ENCODE peak calls at places on chromosomes 3 and 15, in five cellular contexts. X is HepG2, A is GM23338, H is H1, F is HCT116. T is an unnamed sample.

GRCh38 chr3:125684199-125684598 is 88.9 kb upstream of the OSBPL11 start:
- DNase-seq in F (peak; percentile 18), H (peak; percentile 25), X (peak; percentile 48), A (peak; percentile 82), T (no peak)

GRCh38 chr3:138862531-138862923 is 27.8 kb upstream of the PIK3CB start:
- DNase-seq in X (no peak), F (peak; percentile 12), A (peak; percentile 81), H (no peak), T (no peak)

GRCh38 chr3:126760541-126760940 is 56.5 kb downstream of the CHCHD6 start:
- DNase-seq in A (no peak), F (no peak), H (no peak), X (no peak), T (no peak)

GRCh38 chr3:158368271-158368670 is 202.7 kb upstream of the MLF1 start:
- DNase-seq in H (no peak), F (no peak), A (no peak), X (peak; percentile 91), T (no peak)

GRCh38 chr3:140338916-140339315 is 338.9 kb upstream of the TRIM42 start:
- DNase-seq in A (no peak), H (no peak), F (no peak), X (no peak), T (no peak)

GRCh38 chr3:25165306-25165705 is 262.8 kb upstream of the RARB start:
- DNase-seq in A (no peak), H (no peak), X (no peak), F (no peak), T (no peak)

GRCh38 chr15:70741107-70741511 is 22.2 kb downstream of the UACA start:
- DNase-seq in H (no peak), F (peak; percentile 31), A (no peak), X (peak; percentile 55), T (peak; percentile 81)

GRCh38 chr3:42071720-42072582 is 19.2 kb upstream of the TRAK1 start:
- DNase-seq in H (no peak), A (peak; percentile 74), F (no peak), X (peak; percentile 39), T (peak; percentile 72)

GRCh38 chr3:197302696-197303341 is 4.4 kb upstream of the DLG1 start:
- DNase-seq in F (no peak), X (peak; percentile 12), A (no peak), H (no peak), T (no peak)

GRCh38 chr3:47162695-47163022 is 1.3 kb downstream of the SETD2 start:
- DNase-seq in H (no peak), X (no peak), F (no peak), A (no peak), T (no peak)

GRCh38 chr3:63355809-63356208 is 77.7 kb downstream of the SYNPR start:
- DNase-seq in F (no peak), X (no peak), H (no peak), A (no peak), T (no peak)

GRCh38 chr3:174365796-174366195 is 493.3 kb upstream of the NAALADL2 start:
- DNase-seq in H (no peak), F (no peak), A (no peak), X (no peak), T (no peak)

GRCh38 chr3:173410836-173411235 is 13.3 kb downstream of the NLGN1 start:
- DNase-seq in F (no peak), X (no peak), A (no peak), H (no peak), T (no peak)

GRCh38 chr15:71518661-71519060 is 291.7 kb upstream of the NR2E3 start:
- DNase-seq in X (no peak), H (no peak), A (no peak), F (no peak), T (no peak)

GRCh38 chr15:77634266-77634962 is 1.7 kb upstream of the LINGO1 start:
- DNase-seq in H (no peak), F (peak; percentile 26), A (peak; percentile 94), X (peak; percentile 46), T (peak; percentile 73)

GRCh38 chr15:64547275-64547674 is 86.9 kb downstream of the ZNF609 start:
- DNase-seq in H (no peak), A (no peak), F (no peak), X (no peak), T (no peak)

GRCh38 chr3:170622369-170623159 is 36.7 kb upstream of the SLC7A14 start:
- DNase-seq in F (no peak), X (no peak), A (no peak), H (no peak), T (no peak)

GRCh38 chr3:66450389-66451022 is 50.3 kb downstream of the LRIG1 start:
- DNase-seq in H (no peak), F (no peak), X (no peak), A (no peak), T (no peak)

DNA sequence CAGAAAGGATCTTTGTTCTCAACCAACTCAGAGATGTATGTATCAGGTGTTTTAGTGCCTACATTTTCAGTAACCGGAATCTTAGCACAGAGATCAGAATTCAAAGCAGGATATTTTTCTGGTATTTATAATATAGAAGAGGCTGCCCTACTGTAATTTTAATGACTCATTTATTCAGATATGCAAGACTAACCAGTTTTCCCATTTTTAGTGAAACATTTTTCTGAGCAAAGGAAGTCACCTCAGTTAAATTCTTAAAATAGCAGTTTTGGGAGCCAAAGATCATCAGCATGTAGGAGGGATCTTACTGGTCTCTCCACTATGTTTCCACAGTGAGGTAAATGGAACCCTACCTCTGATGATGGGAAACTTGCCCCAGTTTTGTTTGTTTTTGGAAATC is 42.0 kb downstream of the SRP14 start:
- DNase-seq in F (no peak), H (no peak), X (no peak), A (no peak), T (no peak)
- TF ChIP-seq POLR2AphosphoS5 in F (no peak), H (no peak), X (no peak), A (no peak), T (no peak)

DNA sequence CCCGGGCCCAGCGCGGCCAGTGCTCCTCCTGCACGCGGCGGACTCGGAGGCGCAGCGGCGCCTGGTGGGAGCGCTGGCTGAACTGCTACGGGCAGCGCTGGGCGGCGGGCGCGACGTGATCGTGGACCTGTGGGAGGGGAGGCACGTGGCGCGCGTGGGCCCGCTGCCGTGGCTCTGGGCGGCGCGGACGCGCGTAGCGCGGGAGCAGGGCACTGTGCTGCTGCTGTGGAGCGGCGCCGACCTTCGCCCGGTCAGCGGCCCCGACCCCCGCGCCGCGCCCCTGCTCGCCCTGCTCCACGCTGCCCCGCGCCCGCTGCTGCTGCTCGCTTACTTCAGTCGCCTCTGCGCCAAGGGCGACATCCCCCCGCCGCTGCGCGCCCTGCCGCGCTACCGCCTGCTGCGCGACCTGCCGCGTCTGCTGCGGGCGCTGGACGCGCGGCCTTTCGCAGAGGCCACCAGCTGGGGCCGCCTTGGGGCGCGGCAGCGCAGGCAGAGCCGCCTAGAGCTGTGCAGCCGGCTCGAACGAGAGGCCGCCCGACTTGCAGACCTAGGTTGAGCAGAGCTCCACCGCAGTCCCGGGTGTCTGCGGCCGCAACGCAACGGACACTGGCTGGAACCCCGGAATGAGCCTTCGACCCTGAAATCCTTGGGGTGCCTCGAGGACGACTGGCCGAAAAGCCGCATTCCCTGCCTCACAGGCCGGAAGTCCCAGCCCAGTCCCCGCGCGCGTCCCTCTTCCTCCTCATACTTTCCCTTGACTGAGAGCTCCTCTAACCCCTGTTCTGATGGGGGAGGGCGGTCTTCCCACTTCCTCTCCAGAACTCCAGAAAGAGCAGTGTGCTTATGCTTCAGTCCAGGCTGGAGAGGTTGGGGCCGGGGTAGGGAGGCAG is 1.4 kb upstream of the IL17RC start:
- DNase-seq in A (peak; percentile 81), H (no peak), F (no peak), X (peak; percentile 36), T (peak; percentile 47)
- TF ChIP-seq CTCF in A (peak; percentile 25), H (no peak), F (no peak), X (peak; percentile 53), T (no peak)

DNA sequence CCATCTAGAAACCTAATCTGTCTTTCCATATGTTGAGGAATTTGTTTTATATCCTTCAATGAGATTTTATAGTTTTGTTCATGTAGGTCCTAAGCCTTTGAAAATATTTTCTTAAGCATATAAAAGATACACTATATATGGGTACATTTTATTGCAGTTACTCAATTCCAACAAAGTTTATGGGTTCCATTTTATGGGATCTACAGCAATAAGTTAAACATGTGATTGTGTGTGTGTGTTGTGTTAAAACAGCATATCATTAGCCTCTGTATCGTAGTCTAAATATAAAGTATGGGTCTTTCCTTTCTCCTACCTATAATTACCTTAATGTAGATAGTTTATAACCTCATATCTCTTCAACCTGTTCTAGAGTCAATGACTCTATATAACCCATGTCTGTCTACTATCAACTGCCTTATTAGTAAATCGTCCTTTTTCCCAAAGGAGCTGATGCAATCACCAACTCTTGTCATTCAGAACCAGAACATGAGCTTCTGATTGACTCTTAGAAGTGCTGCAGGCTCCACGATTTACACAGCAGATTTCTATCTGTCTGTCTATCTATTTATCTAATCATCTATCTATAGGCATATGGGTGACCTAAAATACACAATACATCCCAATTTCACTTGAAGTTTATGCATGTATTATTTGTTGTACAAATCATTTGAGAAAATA is 512.6 kb upstream of the CBLB start:
- DNase-seq in A (no peak), X (no peak), H (no peak), F (no peak), T (no peak)
- TF ChIP-seq POLR2AphosphoS5 in A (no peak), X (no peak), H (no peak), F (no peak), T (no peak)

GRCh38 chr3:51646091-51646490 is 25.0 kb upstream of the TEX264 start:
- DNase-seq in H (no peak), X (no peak), F (no peak), A (no peak), T (no peak)

GRCh38 chr3:51637941-51638471 is 33.0 kb upstream of the TEX264 start:
- DNase-seq in F (peak; percentile 73), A (peak; percentile 92), X (peak; percentile 74), H (peak; percentile 58), T (peak; percentile 78)

GRCh38 chr3:51637144-51637940 is 33.7 kb upstream of the TEX264 start:
- DNase-seq in F (no peak), H (no peak), A (no peak), X (no peak), T (no peak)

DNA sequence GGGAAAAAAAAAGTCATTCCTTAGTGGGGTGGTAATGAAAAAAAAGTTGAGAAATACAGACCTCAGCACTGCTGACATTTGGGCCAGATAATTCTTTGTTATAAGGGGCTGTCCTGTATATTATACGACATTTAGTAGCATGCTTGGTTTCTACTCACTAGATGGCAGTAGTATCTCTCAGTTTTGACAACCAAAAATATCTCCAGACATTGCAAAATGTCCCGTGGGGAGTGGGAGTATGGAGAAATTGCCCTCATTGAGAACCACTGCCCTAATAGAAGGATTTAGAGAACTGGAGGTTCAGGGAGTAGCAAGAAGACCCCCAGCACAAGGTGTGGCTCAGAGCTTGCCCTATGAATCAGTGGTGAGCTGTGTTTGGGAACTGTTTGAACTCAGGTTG is 28.6 kb upstream of the TEX264 start:
- DNase-seq in A (peak; percentile 18), X (no peak), F (no peak), H (no peak), T (no peak)
- TF ChIP-seq CTCF in A (peak; percentile 45), X (peak; percentile 32), F (peak; percentile 56), H (no peak), T (peak; percentile 34)

GRCh38 chr3:107361633-107362032 is 15.6 kb upstream of the CCDC54 start:
- DNase-seq in H (no peak), X (no peak), F (no peak), A (no peak), T (no peak)

DNA sequence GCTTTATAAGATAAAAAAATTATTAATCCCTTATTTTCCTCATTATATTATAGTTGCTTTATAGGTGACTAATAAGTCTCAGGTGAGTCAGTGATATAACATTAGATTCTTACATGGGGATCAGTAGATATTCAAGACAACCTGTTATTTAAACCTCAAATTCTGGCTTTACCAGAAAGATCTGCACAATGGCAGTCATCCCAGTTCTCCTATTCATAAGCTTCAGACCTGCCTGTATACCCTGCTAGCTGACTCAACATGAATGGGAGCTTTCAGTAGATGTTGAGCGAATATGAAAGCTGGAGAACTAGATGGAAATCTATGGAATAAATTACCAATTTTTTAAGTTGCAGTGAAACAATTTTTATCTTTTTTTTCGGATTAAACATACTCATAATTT is 20.5 kb upstream of the CCDC54 start:
- DNase-seq in A (no peak), F (no peak), H (no peak), X (no peak), T (no peak)
- TF ChIP-seq POLR2AphosphoS5 in A (no peak), F (no peak), H (no peak), X (no peak), T (no peak)

T was measured in HL-60.